ENCODE peak calls at places on chromosomes 3 and 15, in ten cellular contexts. V is NCI-H2081; Z is GM12878; O is islet precursor cell; I is left cardiac atrium; P is HuH-7.5; E is NCI-H1092; N is germinal center; K is T-helper 17 cell; G is activated CD8-positive, alpha-beta memory T cell treated with anti-CD3 and anti-CD28 coated beads, Interleukin-2, amount 50 U/mL, for 4 hours. H is an unnamed sample.

GRCh38 chr3:113136071-113136470 is 75.3 kb upstream of the BOC start:
- DNase-seq in V (peak), Z (no peak), O (no peak), I (no peak), P (no peak), E (no peak), N (peak), K (no peak), G (no peak), H (no peak)

GRCh38 chr3:71708478-71709098 is 16.6 kb downstream of the EIF4E3 start:
- DNase-seq in V (no peak), Z (no peak), O (no peak), I (no peak), P (no peak), E (no peak), N (no peak), K (no peak), G (no peak), H (no peak)

GRCh38 chr3:7506606-7507180 is 645.8 kb downstream of the GRM7 start:
- DNase-seq in V (no peak), Z (no peak), O (no peak), I (no peak), P (no peak), E (no peak), N (no peak), K (no peak), G (no peak), H (no peak)

GRCh38 chr3:71645140-71645539 is 61.6 kb upstream of the FOXP1 start:
- DNase-seq in V (no peak), Z (no peak), O (no peak), I (no peak), P (no peak), E (no peak), N (no peak), K (no peak), G (no peak), H (no peak)

GRCh38 chr3:72418149-72418686 is 430.0 kb downstream of the SHQ1 start:
- DNase-seq in V (no peak), Z (no peak), O (no peak), I (no peak), P (no peak), E (no peak), N (no peak), K (no peak), G (no peak), H (no peak)

GRCh38 chr15:100350434-100351226 is 8.9 kb upstream of the ADAMTS17 start:
- DNase-seq in V (no peak), Z (no peak), O (no peak), I (no peak), P (peak), E (no peak), N (no peak), K (no peak), G (no peak), H (no peak)

GRCh38 chr3:140585828-140586227 is 92.0 kb upstream of the TRIM42 start:
- DNase-seq in V (no peak), Z (no peak), O (peak), I (no peak), P (no peak), E (no peak), N (no peak), K (no peak), G (no peak), H (no peak)

GRCh38 chr15:64755427-64755823 is 20.0 kb downstream of the RBPMS2 start:
- DNase-seq in V (no peak), Z (no peak), O (no peak), I (peak), P (no peak), E (no peak), N (no peak), K (no peak), G (no peak), H (no peak)

GRCh38 chr3:185766645-185767323 is 58.1 kb downstream of the IGF2BP2 start:
- DNase-seq in V (no peak), Z (no peak), O (no peak), I (no peak), P (no peak), E (no peak), N (no peak), K (no peak), G (no peak), H (no peak)

GRCh38 chr15:39270976-39271375 is 309.9 kb upstream of the THBS1 start:
- DNase-seq in V (no peak), Z (no peak), O (peak), I (no peak), P (no peak), E (no peak), N (no peak), K (no peak), G (no peak), H (no peak)

GRCh38 chr15:73571346-73571745 is 61.8 kb downstream of the NPTN start:
- DNase-seq in V (peak), Z (no peak), O (no peak), I (no peak), P (no peak), E (peak), N (no peak), K (no peak), G (no peak), H (no peak)

GRCh38 chr15:83436513-83437158 is 10.5 kb upstream of the SH3GL3 start:
- DNase-seq in V (peak), Z (no peak), O (peak), I (no peak), P (peak), E (no peak), N (no peak), K (no peak), G (no peak), H (no peak)

GRCh38 chr3:197154-197855 is 742 bp downstream of the CHL1 start:
- DNase-seq in V (no peak), Z (no peak), O (peak), I (peak), P (no peak), E (no peak), N (peak), K (no peak), G (no peak), H (peak)

GRCh38 chr3:34196914-34197313 is 398.5 kb downstream of the PDCD6IP start:
- DNase-seq in V (no peak), Z (no peak), O (no peak), I (no peak), P (no peak), E (no peak), N (no peak), K (no peak), G (no peak), H (no peak)

GRCh38 chr3:194956697-194957396 is 271.2 kb downstream of the FAM43A start:
- DNase-seq in V (no peak), Z (no peak), O (peak), I (no peak), P (no peak), E (no peak), N (no peak), K (no peak), G (no peak), H (no peak)

GRCh38 chr3:23968467-23969184 is 23.5 kb downstream of the NR1D2 start:
- DNase-seq in V (no peak), Z (no peak), O (no peak), I (no peak), P (no peak), E (no peak), N (no peak), K (no peak), G (no peak), H (no peak)

GRCh38 chr3:78644847-78645246 is 1123.0 kb downstream of the ROBO1 start:
- DNase-seq in V (no peak), Z (no peak), O (no peak), I (no peak), P (no peak), E (no peak), N (no peak), K (no peak), G (no peak), H (no peak)

GRCh38 chr3:189529468-189529867 is 101.7 kb upstream of the TP63 start:
- DNase-seq in V (no peak), Z (no peak), O (no peak), I (no peak), P (no peak), E (no peak), N (no peak), K (no peak), G (no peak), H (no peak)

GRCh38 chr3:150970665-150971327 is 1.7 kb downstream of the CLRN1 start:
- DNase-seq in V (no peak), Z (no peak), O (no peak), I (no peak), P (no peak), E (no peak), N (no peak), K (no peak), G (no peak), H (no peak)

GRCh38 chr3:16303037-16303436 is 38.0 kb downstream of the OXNAD1 start:
- DNase-seq in V (no peak), Z (no peak), O (no peak), I (no peak), P (no peak), E (no peak), N (no peak), K (no peak), G (no peak), H (no peak)

GRCh38 chr3:126026277-126026751 is 57.3 kb downstream of the ROPN1B start:
- DNase-seq in V (no peak), Z (no peak), O (peak), I (no peak), P (no peak), E (no peak), N (no peak), K (no peak), G (no peak), H (no peak)

GRCh38 chr3:184491011-184491576 is 70.5 kb upstream of the EPHB3 start:
- DNase-seq in V (no peak), Z (no peak), O (no peak), I (no peak), P (no peak), E (peak), N (no peak), K (no peak), G (no peak), H (no peak)

GRCh38 chr3:117661636-117662095 is 952.1 kb downstream of the TUSC7 start:
- DNase-seq in V (no peak), Z (no peak), O (no peak), I (no peak), P (no peak), E (no peak), N (no peak), K (no peak), G (no peak), H (no peak)

GRCh38 chr3:129035360-129036233 is 25.0 kb upstream of the GP9 start:
- DNase-seq in V (no peak), Z (no peak), O (peak), I (no peak), P (no peak), E (no peak), N (no peak), K (no peak), G (no peak), H (no peak)

GRCh38 chr3:150068440-150069157 is 97.9 kb upstream of the PFN2 start:
- DNase-seq in V (no peak), Z (no peak), O (no peak), I (no peak), P (no peak), E (no peak), N (no peak), K (no peak), G (no peak), H (no peak)

GRCh38 chr3:100833483-100833882 is 124.2 kb downstream of the TFG start:
- DNase-seq in V (no peak), Z (no peak), O (no peak), I (no peak), P (no peak), E (peak), N (no peak), K (no peak), G (no peak), H (no peak)

GRCh38 chr3:122105626-122106025 is 50.5 kb downstream of the CD86 start:
- DNase-seq in V (no peak), Z (no peak), O (no peak), I (no peak), P (no peak), E (no peak), N (no peak), K (no peak), G (no peak), H (no peak)

GRCh38 chr3:108234387-108234957 is 12.2 kb upstream of the IFT57 start:
- DNase-seq in V (no peak), Z (no peak), O (no peak), I (no peak), P (no peak), E (no peak), N (no peak), K (no peak), G (no peak), H (no peak)

GRCh38 chr3:143427626-143428025 is 308.1 kb downstream of the CHST2 start:
- DNase-seq in V (no peak), Z (no peak), O (peak), I (no peak), P (no peak), E (no peak), N (no peak), K (no peak), G (no peak), H (no peak)

GRCh38 chr3:128805771-128806170 is 73.6 kb upstream of the ACAD9 start:
- DNase-seq in V (no peak), Z (no peak), O (no peak), I (no peak), P (no peak), E (no peak), N (no peak), K (no peak), G (no peak), H (no peak)

GRCh38 chr15:80856809-80857377 is 77.7 kb downstream of the CEMIP start:
- DNase-seq in V (peak), Z (no peak), O (no peak), I (peak), P (peak), E (peak), N (no peak), K (no peak), G (no peak), H (no peak)

GRCh38 chr3:46661776-46662766 is 31.4 kb downstream of the ALS2CL start:
- DNase-seq in V (no peak), Z (no peak), O (peak), I (no peak), P (no peak), E (no peak), N (no peak), K (no peak), G (no peak), H (no peak)

GRCh38 chr15:25783607-25784131 is 79.5 kb downstream of the ATP10A start:
- DNase-seq in V (no peak), Z (no peak), O (peak), I (no peak), P (no peak), E (no peak), N (peak), K (no peak), G (peak), H (no peak)

GRCh38 chr15:75775296-75776074 is 62.8 kb upstream of the CSPG4 start:
- DNase-seq in V (no peak), Z (no peak), O (no peak), I (no peak), P (no peak), E (no peak), N (no peak), K (no peak), G (no peak), H (no peak)

H was measured in activated B cell treated with CpG ODN at 0.5 μM for 24 hours.